ENCODE peak calls at places on chromosomes 6 and 20, in seven cellular contexts. One of them, this sample, is unnamed.
A peak's percentile ranks its signal among the peaks of the same experiment; 100 is the strongest.

GRCh38 chr6:41591859-41592502 is 45.8 kb downstream of the FOXP4 start:
- DNase-seq in HCT116: peak; percentile 46
- DNase-seq in sigmoid colon: peak; percentile 86
- DNase-seq in stomach: peak; percentile 83
- DNase-seq in uterus: peak; percentile 81
- DNase-seq in heart left ventricle: peak; percentile 68
- DNase-seq in Peyer's patch: peak; percentile 69
- DNase-seq in this sample: peak; percentile 71

GRCh38 chr6:43808412-43808811 is 38.4 kb downstream of the VEGFA start:
- DNase-seq in HCT116: no peak
- DNase-seq in sigmoid colon: no peak
- DNase-seq in stomach: no peak
- DNase-seq in uterus: no peak
- DNase-seq in heart left ventricle: no peak
- DNase-seq in Peyer's patch: no peak
- DNase-seq in this sample: no peak

GRCh38 chr6:14828146-14828705 is 417.6 kb upstream of the JARID2 start:
- DNase-seq in HCT116: no peak
- DNase-seq in sigmoid colon: no peak
- DNase-seq in stomach: no peak
- DNase-seq in uterus: no peak
- DNase-seq in heart left ventricle: no peak
- DNase-seq in Peyer's patch: no peak
- DNase-seq in this sample: no peak

GRCh38 chr6:142013875-142014495 is 118.7 kb upstream of the GJE1 start:
- DNase-seq in HCT116: peak; percentile 27
- DNase-seq in sigmoid colon: no peak
- DNase-seq in stomach: no peak
- DNase-seq in uterus: no peak
- DNase-seq in heart left ventricle: no peak
- DNase-seq in Peyer's patch: no peak
- DNase-seq in this sample: no peak

GRCh38 chr6:25002326-25003066 is 66.7 kb upstream of the RIPOR2 start:
- DNase-seq in HCT116: no peak
- DNase-seq in sigmoid colon: no peak
- DNase-seq in stomach: no peak
- DNase-seq in uterus: peak; percentile 61
- DNase-seq in heart left ventricle: no peak
- DNase-seq in Peyer's patch: no peak
- DNase-seq in this sample: no peak

GRCh38 chr6:5044866-5045265 is 40.3 kb upstream of the PPP1R3G start:
- DNase-seq in HCT116: no peak
- DNase-seq in sigmoid colon: no peak
- DNase-seq in stomach: no peak
- DNase-seq in uterus: no peak
- DNase-seq in heart left ventricle: no peak
- DNase-seq in Peyer's patch: no peak
- DNase-seq in this sample: no peak

GRCh38 chr6:74991573-74992332 is 214.1 kb downstream of the COL12A1 start:
- DNase-seq in HCT116: no peak
- DNase-seq in sigmoid colon: no peak
- DNase-seq in stomach: no peak
- DNase-seq in uterus: no peak
- DNase-seq in heart left ventricle: no peak
- DNase-seq in Peyer's patch: no peak
- DNase-seq in this sample: no peak

GRCh38 chr6:119207973-119208725 is 129.7 kb upstream of the FAM184A start:
- DNase-seq in HCT116: peak; percentile 21
- DNase-seq in sigmoid colon: no peak
- DNase-seq in stomach: no peak
- DNase-seq in uterus: no peak
- DNase-seq in heart left ventricle: no peak
- DNase-seq in Peyer's patch: no peak
- DNase-seq in this sample: no peak

GRCh38 chr6:8382434-8382833 is 52.9 kb downstream of the SLC35B3 start:
- DNase-seq in HCT116: no peak
- DNase-seq in sigmoid colon: no peak
- DNase-seq in stomach: no peak
- DNase-seq in uterus: no peak
- DNase-seq in heart left ventricle: no peak
- DNase-seq in Peyer's patch: no peak
- DNase-seq in this sample: peak; percentile 29

GRCh38 chr6:150905769-150906168 is 40.3 kb downstream of the MTHFD1L start:
- DNase-seq in HCT116: no peak
- DNase-seq in sigmoid colon: no peak
- DNase-seq in stomach: no peak
- DNase-seq in uterus: no peak
- DNase-seq in heart left ventricle: no peak
- DNase-seq in Peyer's patch: no peak
- DNase-seq in this sample: no peak

GRCh38 chr20:41223112-41223511 is 85.8 kb downstream of the PLCG1 start:
- DNase-seq in HCT116: no peak
- DNase-seq in sigmoid colon: no peak
- DNase-seq in stomach: no peak
- DNase-seq in uterus: no peak
- DNase-seq in heart left ventricle: no peak
- DNase-seq in Peyer's patch: no peak
- DNase-seq in this sample: no peak

GRCh38 chr20:14069796-14070195 is 74.5 kb downstream of the MACROD2 start:
- DNase-seq in HCT116: no peak
- DNase-seq in sigmoid colon: no peak
- DNase-seq in stomach: no peak
- DNase-seq in uterus: no peak
- DNase-seq in heart left ventricle: no peak
- DNase-seq in Peyer's patch: no peak
- DNase-seq in this sample: no peak

GRCh38 chr6:110643175-110643574 is 166.8 kb upstream of the SLC22A16 start:
- DNase-seq in HCT116: no peak
- DNase-seq in sigmoid colon: no peak
- DNase-seq in stomach: no peak
- DNase-seq in uterus: no peak
- DNase-seq in heart left ventricle: no peak
- DNase-seq in Peyer's patch: no peak
- DNase-seq in this sample: no peak

DNA sequence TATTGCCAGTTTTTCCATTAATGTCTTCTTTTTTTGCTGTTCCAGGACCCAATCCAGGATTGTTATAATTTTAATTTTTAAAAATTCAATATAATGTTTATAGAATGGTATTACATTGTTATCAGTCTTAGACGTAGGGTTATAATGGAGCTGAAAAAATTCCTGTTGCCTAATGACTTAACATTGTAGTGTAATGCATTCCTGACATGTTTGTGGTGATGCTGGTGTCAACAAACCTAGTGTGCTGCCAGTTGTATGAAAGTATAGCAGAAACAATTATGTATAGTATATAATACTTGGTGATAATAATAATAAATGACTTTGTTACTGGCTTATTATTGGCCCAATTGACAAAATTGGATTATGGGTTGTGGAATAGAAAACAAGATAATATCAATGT is 30.4 kb downstream of the KIZ start:
- DNase-seq in HCT116: no peak
- DNase-seq in sigmoid colon: no peak
- DNase-seq in stomach: no peak
- DNase-seq in uterus: no peak
- DNase-seq in heart left ventricle: no peak
- DNase-seq in Peyer's patch: no peak
- DNase-seq in this sample: no peak
- H3K4me1 ChIP-seq in HCT116: no peaks in the 10 kb centered on the region
- H3K4me1 ChIP-seq in sigmoid colon: peaks cover 78% of the 10 kb centered on the region
- H3K4me1 ChIP-seq in stomach: no peaks in the 10 kb centered on the region
- H3K4me1 ChIP-seq in uterus: no peaks in the 10 kb centered on the region
- H3K4me1 ChIP-seq in heart left ventricle: no peaks in the 10 kb centered on the region
- H3K4me1 ChIP-seq in Peyer's patch: no peaks in the 10 kb centered on the region
- H3K4me1 ChIP-seq in this sample: no peaks in the 10 kb centered on the region

GRCh38 chr6:168886964-168887363 is 366.7 kb downstream of the THBS2 start:
- DNase-seq in HCT116: no peak
- DNase-seq in sigmoid colon: no peak
- DNase-seq in stomach: no peak
- DNase-seq in uterus: no peak
- DNase-seq in heart left ventricle: no peak
- DNase-seq in Peyer's patch: no peak
- DNase-seq in this sample: no peak
- TF ChIP-seq POLR2A in HCT116: no peak
- TF ChIP-seq POLR2A in sigmoid colon: no peak
- TF ChIP-seq POLR2A in stomach: no peak
- TF ChIP-seq POLR2A in uterus: no peak
- TF ChIP-seq POLR2A in heart left ventricle: no peak
- TF ChIP-seq POLR2A in Peyer's patch: no peak
- TF ChIP-seq POLR2A in this sample: no peak

DNA sequence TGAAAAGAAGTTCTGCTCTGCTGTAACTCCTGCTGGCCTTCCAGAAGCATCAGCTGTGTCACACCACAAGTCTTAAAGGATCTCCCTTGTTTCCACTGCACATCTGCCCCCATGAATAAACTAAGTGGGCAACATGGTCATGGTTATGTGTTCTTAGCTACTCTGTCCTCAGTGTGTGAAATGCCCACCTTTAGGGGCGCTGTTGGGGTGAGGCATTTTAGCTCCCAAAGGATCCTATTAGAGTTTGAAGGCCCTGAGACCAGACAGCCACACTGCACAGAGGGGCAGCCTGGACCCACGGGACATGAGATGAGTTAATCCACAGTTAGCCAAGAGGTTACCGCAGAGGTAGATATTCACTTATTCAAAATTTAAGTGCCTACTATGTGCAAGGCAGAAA is 294.3 kb upstream of the QKI start:
- DNase-seq in HCT116: no peak
- DNase-seq in sigmoid colon: no peak
- DNase-seq in stomach: no peak
- DNase-seq in uterus: no peak
- DNase-seq in heart left ventricle: no peak
- DNase-seq in Peyer's patch: no peak
- DNase-seq in this sample: no peak
- TF ChIP-seq CTCF in HCT116: no peak
- TF ChIP-seq CTCF in sigmoid colon: no peak
- TF ChIP-seq CTCF in stomach: no peak
- TF ChIP-seq CTCF in uterus: no peak
- TF ChIP-seq CTCF in heart left ventricle: no peak
- TF ChIP-seq CTCF in Peyer's patch: no peak
- TF ChIP-seq CTCF in this sample: no peak

GRCh38 chr20:25543068-25543467 is 42.3 kb downstream of the NINL start:
- DNase-seq in HCT116: no peak
- DNase-seq in sigmoid colon: no peak
- DNase-seq in stomach: no peak
- DNase-seq in uterus: no peak
- DNase-seq in heart left ventricle: no peak
- DNase-seq in Peyer's patch: no peak
- DNase-seq in this sample: no peak
- H3K4me1 ChIP-seq in HCT116: peaks cover 4% of the 10 kb centered on the region
- H3K4me1 ChIP-seq in sigmoid colon: peaks cover 48% of the 10 kb centered on the region
- H3K4me1 ChIP-seq in stomach: peaks cover 15% of the 10 kb centered on the region
- H3K4me1 ChIP-seq in uterus: peaks cover 9% of the 10 kb centered on the region
- H3K4me1 ChIP-seq in heart left ventricle: peaks cover 9% of the 10 kb centered on the region
- H3K4me1 ChIP-seq in Peyer's patch: peaks cover 28% of the 10 kb centered on the region
- H3K4me1 ChIP-seq in this sample: peaks cover 25% of the 10 kb centered on the region

DNA sequence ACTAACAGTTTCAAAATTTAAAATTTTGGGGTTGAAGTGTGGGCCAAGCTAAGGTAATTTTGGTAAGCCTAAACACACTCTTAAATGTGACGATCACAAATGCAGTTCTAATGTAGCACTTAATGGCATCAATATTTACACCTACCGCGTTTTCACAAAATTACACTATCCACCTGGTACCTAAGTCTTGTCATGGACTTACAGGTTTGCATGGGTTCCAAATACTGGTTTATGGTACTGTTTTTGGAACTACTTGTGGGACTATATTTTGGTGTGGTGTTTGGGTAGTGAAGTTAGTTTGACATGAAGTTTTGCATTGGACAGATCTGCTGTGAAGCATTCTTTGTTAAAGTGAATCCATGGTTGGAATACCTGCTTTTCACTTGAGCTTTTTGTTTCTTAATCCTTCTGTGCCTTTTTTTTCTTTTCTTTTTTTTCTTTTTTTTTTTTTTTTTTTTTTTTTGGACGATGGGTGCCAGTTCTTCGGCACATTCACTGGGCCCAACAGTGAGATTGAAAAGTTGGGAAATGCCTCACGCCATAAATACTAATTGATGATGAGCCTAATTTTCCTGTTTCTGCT is 6.5 kb downstream of the SRSF3 start:
- DNase-seq in HCT116: no peak
- DNase-seq in sigmoid colon: no peak
- DNase-seq in stomach: no peak
- DNase-seq in uterus: no peak
- DNase-seq in heart left ventricle: no peak
- DNase-seq in Peyer's patch: peak; percentile 3
- DNase-seq in this sample: no peak
- TF ChIP-seq POLR2A in HCT116: no peak
- TF ChIP-seq POLR2A in sigmoid colon: no peak
- TF ChIP-seq POLR2A in stomach: no peak
- TF ChIP-seq POLR2A in uterus: no peak
- TF ChIP-seq POLR2A in heart left ventricle: no peak
- TF ChIP-seq POLR2A in Peyer's patch: no peak
- TF ChIP-seq POLR2A in this sample: no peak

GRCh38 chr6:83417880-83418663 is 12.8 kb downstream of the ME1 start:
- DNase-seq in HCT116: peak; percentile 35
- DNase-seq in sigmoid colon: no peak
- DNase-seq in stomach: no peak
- DNase-seq in uterus: no peak
- DNase-seq in heart left ventricle: no peak
- DNase-seq in Peyer's patch: no peak
- DNase-seq in this sample: no peak
- TF ChIP-seq CTCF in HCT116: peak; percentile 63
- TF ChIP-seq CTCF in sigmoid colon: peak; percentile 57
- TF ChIP-seq CTCF in stomach: no peak
- TF ChIP-seq CTCF in uterus: peak; percentile 26
- TF ChIP-seq CTCF in heart left ventricle: peak; percentile 47
- TF ChIP-seq CTCF in Peyer's patch: peak; percentile 84
- TF ChIP-seq CTCF in this sample: peak; percentile 55

GRCh38 chr20:47349365-47350180 is 6.9 kb downstream of the ZMYND8 start:
- DNase-seq in HCT116: no peak
- DNase-seq in sigmoid colon: no peak
- DNase-seq in stomach: no peak
- DNase-seq in uterus: no peak
- DNase-seq in heart left ventricle: no peak
- DNase-seq in Peyer's patch: no peak
- DNase-seq in this sample: no peak
- H3K4me1 ChIP-seq in HCT116: peaks cover 31% of the 10 kb centered on the region
- H3K4me1 ChIP-seq in sigmoid colon: peaks cover 84% of the 10 kb centered on the region
- H3K4me1 ChIP-seq in stomach: peaks cover 84% of the 10 kb centered on the region
- H3K4me1 ChIP-seq in uterus: peaks cover 31% of the 10 kb centered on the region
- H3K4me1 ChIP-seq in heart left ventricle: peaks cover 76% of the 10 kb centered on the region
- H3K4me1 ChIP-seq in Peyer's patch: peaks cover 65% of the 10 kb centered on the region
- H3K4me1 ChIP-seq in this sample: peaks cover 89% of the 10 kb centered on the region